ENCODE peak calls at places on chromosomes 1 and 21, in six cellular contexts. Q is mesendoderm, O is IMR-90, J is H1, I is H9, Y is neuronal stem cell. H is an unnamed sample.
A peak's percentile ranks its signal among the peaks of the same experiment; 100 is the strongest.

GRCh38 chr1:233518344-233518743 is 95.6 kb upstream of the KCNK1 start:
- DNase-seq in Q (peak; percentile 80), O (no peak), J (peak; percentile 89), I (peak; percentile 70), Y (peak; percentile 42), H (peak; percentile 3)

GRCh38 chr1:212514782-212515181 is 82.1 kb downstream of the NENF start:
- DNase-seq in Q (peak; percentile 68), O (no peak), J (peak; percentile 71), I (peak; percentile 53), Y (no peak), H (peak; percentile 15)

GRCh38 chr1:188857526-188858087 is 1620.1 kb downstream of the BRINP3 start:
- DNase-seq in Q (no peak), O (no peak), J (no peak), I (no peak), Y (no peak), H (no peak)

GRCh38 chr1:50971748-50972305 is 1.8 kb downstream of the CDKN2C start:
- DNase-seq in Q (no peak), O (no peak), J (no peak), I (no peak), Y (no peak), H (no peak)

GRCh38 chr1:86741947-86742572 is 37.7 kb downstream of the SH3GLB1 start:
- DNase-seq in Q (peak; percentile 28), O (peak; percentile 39), J (no peak), I (no peak), Y (peak; percentile 11), H (peak; percentile 51)

GRCh38 chr1:245263701-245264100 is 108.9 kb downstream of the KIF26B start:
- DNase-seq in Q (no peak), O (no peak), J (no peak), I (no peak), Y (no peak), H (peak; percentile 14)

GRCh38 chr1:71089536-71090270 is 8.9 kb upstream of the ZRANB2 start:
- DNase-seq in Q (no peak), O (peak; percentile 69), J (no peak), I (no peak), Y (no peak), H (peak; percentile 80)

GRCh38 chr1:156146006-156146748 is 7.2 kb upstream of the SEMA4A start:
- DNase-seq in Q (peak; percentile 87), O (peak; percentile 94), J (no peak), I (no peak), Y (peak; percentile 57), H (peak; percentile 92)

GRCh38 chr1:93798301-93798700 is 80.7 kb downstream of the DNTTIP2 start:
- DNase-seq in Q (no peak), O (peak; percentile 89), J (no peak), I (no peak), Y (no peak), H (no peak)

GRCh38 chr1:115529216-115529897 is 112.4 kb upstream of the VANGL1 start:
- DNase-seq in Q (no peak), O (no peak), J (no peak), I (no peak), Y (no peak), H (no peak)

GRCh38 chr1:8740034-8740449 is 77.4 kb downstream of the RERE start:
- DNase-seq in Q (no peak), O (peak; percentile 98), J (no peak), I (no peak), Y (no peak), H (peak; percentile 96)

GRCh38 chr1:104190821-104191220 is 441.1 kb downstream of the AMY1C start:
- DNase-seq in Q (no peak), O (no peak), J (no peak), I (no peak), Y (no peak), H (no peak)

GRCh38 chr21:46598563-46599250 is 6.2 kb downstream of the S100B start:
- DNase-seq in Q (no peak), O (no peak), J (no peak), I (no peak), Y (no peak), H (no peak)

GRCh38 chr21:46596201-46596600 is 8.7 kb downstream of the S100B start:
- DNase-seq in Q (no peak), O (no peak), J (no peak), I (no peak), Y (no peak), H (no peak)

GRCh38 chr21:46599251-46599572 is 5.7 kb downstream of the S100B start:
- DNase-seq in Q (peak; percentile 51), O (peak; percentile 92), J (no peak), I (no peak), Y (peak; percentile 45), H (peak; percentile 79)

GRCh38 chr21:46597031-46597430 is 7.9 kb downstream of the S100B start:
- DNase-seq in Q (no peak), O (no peak), J (no peak), I (no peak), Y (no peak), H (no peak)

GRCh38 chr21:46597896-46598343 is 7.0 kb downstream of the S100B start:
- DNase-seq in Q (no peak), O (no peak), J (no peak), I (no peak), Y (no peak), H (no peak)
- H2BK15ac ChIP-seq in Q (no peak overlapping the region), O (no peak overlapping the region), J (no peak overlapping the region), I (no peak overlapping the region), Y (peak overlapping the region; percentile 60), H (no peak overlapping the region)

GRCh38 chr1:52056937-52057231 is 789 bp downstream of the BTF3L4 start:
- DNase-seq in Q (no peak), O (no peak), J (no peak), I (no peak), Y (no peak), H (no peak)
- H4K8ac ChIP-seq in Q (no peak overlapping the region), O (peak overlapping the region; percentile 88), J (no peak overlapping the region), I (no peak overlapping the region), Y (no peak overlapping the region), H (peak overlapping the region; percentile 67)

GRCh38 chr1:52633291-52633754 is 355 bp downstream of the SHISAL2A start:
- DNase-seq in Q (peak; percentile 61), O (no peak), J (peak; percentile 73), I (peak; percentile 59), Y (peak; percentile 31), H (no peak)
- H3K4ac ChIP-seq in Q (peak overlapping the region; percentile 21), O (no peak overlapping the region), J (peak overlapping the region; percentile 39), I (no peak overlapping the region), Y (no peak overlapping the region), H (no peak overlapping the region)

DNA sequence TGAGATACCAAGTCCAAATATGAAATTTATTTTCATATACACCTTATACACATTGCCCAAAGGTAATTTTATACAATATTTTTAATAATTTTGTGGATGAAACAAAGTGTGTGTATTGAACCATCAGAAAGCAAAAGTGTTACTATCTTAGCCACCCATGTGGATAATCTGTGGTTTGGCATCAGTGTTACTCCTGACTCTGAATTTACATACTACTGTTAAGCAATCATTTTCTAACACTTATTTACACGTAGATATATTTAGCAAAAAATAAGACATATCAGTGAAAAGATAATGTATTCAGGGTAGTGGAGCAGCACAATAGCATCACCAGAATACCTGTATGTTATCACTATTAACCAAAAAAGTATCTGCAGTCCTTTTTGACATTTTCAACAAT is 23.8 kb downstream of the DENND2D start:
- DNase-seq in Q (no peak), O (no peak), J (no peak), I (no peak), Y (no peak), H (no peak)
- H2BK15ac ChIP-seq in Q (no peak overlapping the region), O (no peak overlapping the region), J (no peak overlapping the region), I (no peak overlapping the region), Y (no peak overlapping the region), H (no peak overlapping the region)

H was measured in mesenchymal stem cell.